ENCODE peak calls at places on chromosomes 12 and 14, in seven cellular contexts. One of them, this sample, is unnamed.

GRCh38 chr12:20398720-20399119 is 30.4 kb downstream of the PDE3A start:
- DNase-seq in neural crest cell: no peak
- DNase-seq in cardiac muscle cell: no peak
- DNase-seq in bronchial epithelial cell: no peak
- DNase-seq in glutamatergic neuron: no peak
- DNase-seq in GM03348: no peak
- DNase-seq in stimulated activated CD8-positive, alpha-beta memory T cell treated with anti-CD3 and anti-CD28 coated beads, Interleukin-15, amount 100 ng/mL, for 24 hours: no peak
- DNase-seq in this sample: no peak

GRCh38 chr12:132460571-132460970 is 29.4 kb upstream of the FBRSL1 start:
- DNase-seq in stimulated activated CD8-positive, alpha-beta memory T cell treated with anti-CD3 and anti-CD28 coated beads, Interleukin-15, amount 100 ng/mL, for 24 hours: no peak
- DNase-seq in GM03348: no peak
- DNase-seq in glutamatergic neuron: no peak
- DNase-seq in neural crest cell: no peak
- DNase-seq in cardiac muscle cell: no peak
- DNase-seq in bronchial epithelial cell: no peak
- DNase-seq in this sample: no peak

GRCh38 chr12:120231316-120232011 is 30.6 kb upstream of the RPLP0 start:
- DNase-seq in neural crest cell: no peak
- DNase-seq in glutamatergic neuron: no peak
- DNase-seq in stimulated activated CD8-positive, alpha-beta memory T cell treated with anti-CD3 and anti-CD28 coated beads, Interleukin-15, amount 100 ng/mL, for 24 hours: peak
- DNase-seq in GM03348: peak
- DNase-seq in bronchial epithelial cell: peak
- DNase-seq in cardiac muscle cell: no peak
- DNase-seq in this sample: peak

GRCh38 chr12:6462234-6462995 is 8.1 kb downstream of the VAMP1 start:
- DNase-seq in bronchial epithelial cell: no peak
- DNase-seq in cardiac muscle cell: no peak
- DNase-seq in stimulated activated CD8-positive, alpha-beta memory T cell treated with anti-CD3 and anti-CD28 coated beads, Interleukin-15, amount 100 ng/mL, for 24 hours: no peak
- DNase-seq in GM03348: no peak
- DNase-seq in neural crest cell: no peak
- DNase-seq in glutamatergic neuron: no peak
- DNase-seq in this sample: no peak

GRCh38 chr14:68365228-68365627 is 427.6 kb downstream of the ZFP36L1 start:
- DNase-seq in glutamatergic neuron: no peak
- DNase-seq in neural crest cell: no peak
- DNase-seq in GM03348: peak
- DNase-seq in stimulated activated CD8-positive, alpha-beta memory T cell treated with anti-CD3 and anti-CD28 coated beads, Interleukin-15, amount 100 ng/mL, for 24 hours: no peak
- DNase-seq in cardiac muscle cell: no peak
- DNase-seq in bronchial epithelial cell: peak
- DNase-seq in this sample: no peak

GRCh38 chr12:73726881-73727280 is 810.8 kb upstream of the ATXN7L3B start:
- DNase-seq in glutamatergic neuron: no peak
- DNase-seq in neural crest cell: no peak
- DNase-seq in stimulated activated CD8-positive, alpha-beta memory T cell treated with anti-CD3 and anti-CD28 coated beads, Interleukin-15, amount 100 ng/mL, for 24 hours: no peak
- DNase-seq in cardiac muscle cell: no peak
- DNase-seq in bronchial epithelial cell: peak
- DNase-seq in GM03348: no peak
- DNase-seq in this sample: no peak

GRCh38 chr14:69354383-69355154 is 43.5 kb downstream of the ERH start:
- DNase-seq in stimulated activated CD8-positive, alpha-beta memory T cell treated with anti-CD3 and anti-CD28 coated beads, Interleukin-15, amount 100 ng/mL, for 24 hours: no peak
- DNase-seq in bronchial epithelial cell: peak
- DNase-seq in neural crest cell: no peak
- DNase-seq in glutamatergic neuron: no peak
- DNase-seq in GM03348: no peak
- DNase-seq in cardiac muscle cell: no peak
- DNase-seq in this sample: no peak

GRCh38 chr12:8709124-8709830 is 11.5 kb downstream of the RIMKLB start:
- DNase-seq in cardiac muscle cell: no peak
- DNase-seq in bronchial epithelial cell: peak
- DNase-seq in stimulated activated CD8-positive, alpha-beta memory T cell treated with anti-CD3 and anti-CD28 coated beads, Interleukin-15, amount 100 ng/mL, for 24 hours: no peak
- DNase-seq in glutamatergic neuron: no peak
- DNase-seq in neural crest cell: no peak
- DNase-seq in GM03348: peak
- DNase-seq in this sample: no peak

GRCh38 chr14:42335918-42336317 is 729.2 kb downstream of the LRFN5 start:
- DNase-seq in bronchial epithelial cell: no peak
- DNase-seq in stimulated activated CD8-positive, alpha-beta memory T cell treated with anti-CD3 and anti-CD28 coated beads, Interleukin-15, amount 100 ng/mL, for 24 hours: no peak
- DNase-seq in neural crest cell: no peak
- DNase-seq in glutamatergic neuron: no peak
- DNase-seq in cardiac muscle cell: no peak
- DNase-seq in GM03348: no peak
- DNase-seq in this sample: no peak

GRCh38 chr12:71060426-71060825 is 97.4 kb downstream of the TSPAN8 start:
- DNase-seq in bronchial epithelial cell: no peak
- DNase-seq in GM03348: no peak
- DNase-seq in glutamatergic neuron: no peak
- DNase-seq in neural crest cell: no peak
- DNase-seq in stimulated activated CD8-positive, alpha-beta memory T cell treated with anti-CD3 and anti-CD28 coated beads, Interleukin-15, amount 100 ng/mL, for 24 hours: no peak
- DNase-seq in cardiac muscle cell: no peak
- DNase-seq in this sample: no peak

GRCh38 chr14:95318870-95319311 is 817 bp downstream of the CLMN start:
- DNase-seq in cardiac muscle cell: no peak
- DNase-seq in glutamatergic neuron: no peak
- DNase-seq in stimulated activated CD8-positive, alpha-beta memory T cell treated with anti-CD3 and anti-CD28 coated beads, Interleukin-15, amount 100 ng/mL, for 24 hours: no peak
- DNase-seq in bronchial epithelial cell: no peak
- DNase-seq in GM03348: no peak
- DNase-seq in neural crest cell: peak
- DNase-seq in this sample: no peak

GRCh38 chr12:104506691-104507401 is 50.1 kb downstream of the CHST11 start:
- DNase-seq in GM03348: no peak
- DNase-seq in stimulated activated CD8-positive, alpha-beta memory T cell treated with anti-CD3 and anti-CD28 coated beads, Interleukin-15, amount 100 ng/mL, for 24 hours: no peak
- DNase-seq in bronchial epithelial cell: no peak
- DNase-seq in neural crest cell: no peak
- DNase-seq in glutamatergic neuron: no peak
- DNase-seq in cardiac muscle cell: no peak
- DNase-seq in this sample: no peak

GRCh38 chr12:129467289-129467688 is 436.5 kb downstream of the TMEM132D start:
- DNase-seq in neural crest cell: no peak
- DNase-seq in glutamatergic neuron: no peak
- DNase-seq in bronchial epithelial cell: no peak
- DNase-seq in GM03348: no peak
- DNase-seq in stimulated activated CD8-positive, alpha-beta memory T cell treated with anti-CD3 and anti-CD28 coated beads, Interleukin-15, amount 100 ng/mL, for 24 hours: no peak
- DNase-seq in cardiac muscle cell: no peak
- DNase-seq in this sample: no peak

This sample was measured in left cardiac atrium.